ENCODE peak calls at places on chromosomes 2 and 18, in seven cellular contexts. One of them, this sample, is unnamed.

GRCh38 chr2:16640867-16641266 is 24.8 kb downstream of the CYRIA start:
- DNase-seq in HCT116: no peak
- DNase-seq in K562: no peak
- DNase-seq in HepG2: no peak
- DNase-seq in SK-N-SH: no peak
- DNase-seq in H1: no peak
- DNase-seq in GM12878: no peak
- DNase-seq in this sample: no peak

GRCh38 chr2:134957477-134957876 is 38.9 kb downstream of the CCNT2 start:
- DNase-seq in HCT116: no peak
- DNase-seq in K562: no peak
- DNase-seq in HepG2: peak; percentile 66
- DNase-seq in SK-N-SH: no peak
- DNase-seq in H1: no peak
- DNase-seq in GM12878: no peak
- DNase-seq in this sample: no peak

GRCh38 chr2:68994864-68995263 is 18.1 kb upstream of the ANTXR1 start:
- DNase-seq in HCT116: no peak
- DNase-seq in K562: no peak
- DNase-seq in HepG2: no peak
- DNase-seq in SK-N-SH: no peak
- DNase-seq in H1: no peak
- DNase-seq in GM12878: no peak
- DNase-seq in this sample: no peak

GRCh38 chr2:223797811-223798721 is 39.3 kb downstream of the AP1S3 start:
- DNase-seq in HCT116: no peak
- DNase-seq in K562: no peak
- DNase-seq in HepG2: peak; percentile 59
- DNase-seq in SK-N-SH: peak; percentile 48
- DNase-seq in H1: no peak
- DNase-seq in GM12878: peak; percentile 56
- DNase-seq in this sample: peak; percentile 55

GRCh38 chr2:80238692-80239469 is 65.7 kb downstream of the LRRTM1 start:
- DNase-seq in HCT116: peak; percentile 7
- DNase-seq in K562: peak; percentile 60
- DNase-seq in HepG2: peak; percentile 14
- DNase-seq in SK-N-SH: peak; percentile 24
- DNase-seq in H1: peak; percentile 80
- DNase-seq in GM12878: no peak
- DNase-seq in this sample: peak; percentile 36

GRCh38 chr2:48341556-48342133 is 188.3 kb upstream of the STON1 start:
- DNase-seq in HCT116: no peak
- DNase-seq in K562: no peak
- DNase-seq in HepG2: no peak
- DNase-seq in SK-N-SH: no peak
- DNase-seq in H1: no peak
- DNase-seq in GM12878: no peak
- DNase-seq in this sample: no peak

GRCh38 chr2:182814804-182815203 is 51.6 kb downstream of the FRZB start:
- DNase-seq in HCT116: no peak
- DNase-seq in K562: no peak
- DNase-seq in HepG2: peak; percentile 72
- DNase-seq in SK-N-SH: no peak
- DNase-seq in H1: no peak
- DNase-seq in GM12878: no peak
- DNase-seq in this sample: no peak

GRCh38 chr2:136081582-136082210 is 36.3 kb downstream of the CXCR4 start:
- DNase-seq in HCT116: no peak
- DNase-seq in K562: no peak
- DNase-seq in HepG2: no peak
- DNase-seq in SK-N-SH: no peak
- DNase-seq in H1: no peak
- DNase-seq in GM12878: no peak
- DNase-seq in this sample: no peak

GRCh38 chr2:49770919-49771318 is 616.6 kb upstream of the FSHR start:
- DNase-seq in HCT116: no peak
- DNase-seq in K562: no peak
- DNase-seq in HepG2: peak; percentile 53
- DNase-seq in SK-N-SH: peak; percentile 35
- DNase-seq in H1: peak; percentile 87
- DNase-seq in GM12878: no peak
- DNase-seq in this sample: no peak

GRCh38 chr2:128559533-128560515 is 241.2 kb upstream of the HS6ST1 start:
- DNase-seq in HCT116: no peak
- DNase-seq in K562: no peak
- DNase-seq in HepG2: no peak
- DNase-seq in SK-N-SH: no peak
- DNase-seq in H1: no peak
- DNase-seq in GM12878: no peak
- DNase-seq in this sample: no peak

GRCh38 chr2:143600136-143600535 is 470.9 kb downstream of the ARHGAP15 start:
- DNase-seq in HCT116: no peak
- DNase-seq in K562: no peak
- DNase-seq in HepG2: no peak
- DNase-seq in SK-N-SH: no peak
- DNase-seq in H1: no peak
- DNase-seq in GM12878: no peak
- DNase-seq in this sample: no peak

GRCh38 chr2:231099918-231100317 is 24.9 kb downstream of the HTR2B start:
- DNase-seq in HCT116: no peak
- DNase-seq in K562: no peak
- DNase-seq in HepG2: no peak
- DNase-seq in SK-N-SH: no peak
- DNase-seq in H1: peak; percentile 66
- DNase-seq in GM12878: no peak
- DNase-seq in this sample: no peak

GRCh38 chr2:231100990-231101389 is 23.9 kb downstream of the HTR2B start:
- DNase-seq in HCT116: no peak
- DNase-seq in K562: no peak
- DNase-seq in HepG2: peak; percentile 58
- DNase-seq in SK-N-SH: no peak
- DNase-seq in H1: no peak
- DNase-seq in GM12878: no peak
- DNase-seq in this sample: no peak

GRCh38 chr2:231104115-231104713 is 20.6 kb downstream of the HTR2B start:
- DNase-seq in HCT116: peak; percentile 27
- DNase-seq in K562: peak; percentile 12
- DNase-seq in HepG2: peak; percentile 50
- DNase-seq in SK-N-SH: peak; percentile 42
- DNase-seq in H1: peak; percentile 64
- DNase-seq in GM12878: peak; percentile 55
- DNase-seq in this sample: peak; percentile 59

GRCh38 chr2:231102772-231103171 is 22.1 kb downstream of the HTR2B start:
- DNase-seq in HCT116: no peak
- DNase-seq in K562: no peak
- DNase-seq in HepG2: no peak
- DNase-seq in SK-N-SH: no peak
- DNase-seq in H1: no peak
- DNase-seq in GM12878: no peak
- DNase-seq in this sample: no peak
- TF ChIP-seq JUND in HCT116: no peak
- TF ChIP-seq JUND in K562: no peak
- TF ChIP-seq JUND in HepG2: no peak
- TF ChIP-seq JUND in SK-N-SH: no peak
- TF ChIP-seq JUND in H1: no peak
- TF ChIP-seq JUND in GM12878: no peak
- TF ChIP-seq JUND in this sample: no peak

DNA sequence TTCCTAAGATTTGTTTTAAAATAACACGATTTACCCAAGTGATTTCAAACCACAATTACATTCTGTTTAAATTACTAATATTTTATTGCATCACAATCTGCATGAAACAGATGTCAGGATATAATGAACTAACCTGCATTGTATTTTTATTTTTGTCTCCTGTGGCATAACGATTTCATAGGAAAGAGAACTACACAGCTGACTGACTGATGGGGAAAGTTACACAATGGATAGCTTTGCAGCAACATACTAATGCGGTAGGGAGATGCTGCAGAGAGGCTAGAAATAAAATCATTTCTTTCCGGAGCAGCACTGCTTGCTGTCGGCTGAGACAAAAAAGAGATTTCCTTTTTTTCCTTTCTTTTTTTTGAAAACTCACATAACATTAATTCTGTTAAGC is 36.9 kb downstream of the SCN1A start:
- DNase-seq in HCT116: no peak
- DNase-seq in K562: no peak
- DNase-seq in HepG2: no peak
- DNase-seq in SK-N-SH: no peak
- DNase-seq in H1: no peak
- DNase-seq in GM12878: no peak
- DNase-seq in this sample: no peak
- TF ChIP-seq JUND in HCT116: no peak
- TF ChIP-seq JUND in K562: no peak
- TF ChIP-seq JUND in HepG2: no peak
- TF ChIP-seq JUND in SK-N-SH: no peak
- TF ChIP-seq JUND in H1: no peak
- TF ChIP-seq JUND in GM12878: no peak
- TF ChIP-seq JUND in this sample: no peak

GRCh38 chr2:43958397-43959275 is 37.2 kb downstream of the LRPPRC start:
- DNase-seq in HCT116: no peak
- DNase-seq in K562: no peak
- DNase-seq in HepG2: no peak
- DNase-seq in SK-N-SH: no peak
- DNase-seq in H1: no peak
- DNase-seq in GM12878: no peak
- DNase-seq in this sample: no peak

GRCh38 chr2:43960921-43961320 is 34.9 kb downstream of the LRPPRC start:
- DNase-seq in HCT116: no peak
- DNase-seq in K562: no peak
- DNase-seq in HepG2: no peak
- DNase-seq in SK-N-SH: no peak
- DNase-seq in H1: no peak
- DNase-seq in GM12878: no peak
- DNase-seq in this sample: no peak
- TF ChIP-seq JUND in HCT116: no peak
- TF ChIP-seq JUND in K562: no peak
- TF ChIP-seq JUND in HepG2: no peak
- TF ChIP-seq JUND in SK-N-SH: no peak
- TF ChIP-seq JUND in H1: no peak
- TF ChIP-seq JUND in GM12878: no peak
- TF ChIP-seq JUND in this sample: no peak

DNA sequence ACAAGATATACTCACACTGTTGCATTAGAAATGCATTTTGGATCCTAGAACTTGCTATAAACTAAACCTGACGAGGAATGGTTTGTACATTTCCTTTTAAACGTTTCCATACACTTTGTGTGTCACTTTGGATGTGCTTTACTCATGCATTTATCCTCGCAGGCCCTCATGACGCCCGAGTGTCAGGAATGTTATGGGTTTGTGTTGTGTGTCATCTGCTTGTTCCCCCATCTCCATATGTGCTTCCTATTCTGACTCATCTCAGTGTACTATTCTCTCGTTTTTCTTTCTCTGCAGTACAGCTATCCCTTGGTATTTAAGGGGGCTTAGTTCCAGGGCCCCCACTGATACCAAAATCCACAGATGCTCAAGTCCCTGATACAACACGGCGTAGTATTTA is 121.5 kb upstream of the RASGRP3 start:
- DNase-seq in HCT116: no peak
- DNase-seq in K562: no peak
- DNase-seq in HepG2: no peak
- DNase-seq in SK-N-SH: no peak
- DNase-seq in H1: no peak
- DNase-seq in GM12878: no peak
- DNase-seq in this sample: no peak
- TF ChIP-seq JUND in HCT116: no peak
- TF ChIP-seq JUND in K562: no peak
- TF ChIP-seq JUND in HepG2: no peak
- TF ChIP-seq JUND in SK-N-SH: peak; percentile 39
- TF ChIP-seq JUND in H1: no peak
- TF ChIP-seq JUND in GM12878: no peak
- TF ChIP-seq JUND in this sample: no peak

DNA sequence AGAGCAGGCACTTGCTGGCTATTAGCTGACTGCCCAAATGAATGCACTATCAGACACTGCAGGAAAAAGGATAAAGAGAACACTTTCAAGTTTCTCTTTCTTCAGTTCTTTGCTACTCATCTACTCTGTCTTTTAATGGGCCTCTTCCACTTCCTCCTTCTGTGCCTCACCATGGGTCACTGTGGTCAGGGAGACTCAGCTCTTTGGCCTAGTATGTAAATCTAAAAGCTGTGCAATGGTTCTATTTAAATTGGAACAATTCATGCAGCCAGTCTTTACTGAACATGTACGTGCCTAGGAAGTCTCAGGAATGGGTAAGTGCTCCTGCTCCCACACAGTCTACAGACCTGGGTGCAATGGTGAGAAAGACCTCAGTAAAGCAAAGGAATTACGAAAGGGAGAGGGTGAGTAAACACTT is 79.1 kb upstream of the DNMT3A start:
- DNase-seq in HCT116: no peak
- DNase-seq in K562: no peak
- DNase-seq in HepG2: no peak
- DNase-seq in SK-N-SH: no peak
- DNase-seq in H1: no peak
- DNase-seq in GM12878: peak; percentile 93
- DNase-seq in this sample: no peak
- TF ChIP-seq JUND in HCT116: no peak
- TF ChIP-seq JUND in K562: no peak
- TF ChIP-seq JUND in HepG2: no peak
- TF ChIP-seq JUND in SK-N-SH: no peak
- TF ChIP-seq JUND in H1: no peak
- TF ChIP-seq JUND in GM12878: no peak
- TF ChIP-seq JUND in this sample: no peak

GRCh38 chr18:74528913-74529312 is 5.4 kb upstream of the CNDP1 start:
- DNase-seq in HCT116: no peak
- DNase-seq in K562: no peak
- DNase-seq in HepG2: no peak
- DNase-seq in SK-N-SH: no peak
- DNase-seq in H1: no peak
- DNase-seq in GM12878: no peak
- DNase-seq in this sample: no peak

GRCh38 chr18:74529378-74529777 is 4.9 kb upstream of the CNDP1 start:
- DNase-seq in HCT116: no peak
- DNase-seq in K562: no peak
- DNase-seq in HepG2: no peak
- DNase-seq in SK-N-SH: no peak
- DNase-seq in H1: no peak
- DNase-seq in GM12878: no peak
- DNase-seq in this sample: no peak

GRCh38 chr18:74529811-74530583 is 4.3 kb upstream of the CNDP1 start:
- DNase-seq in HCT116: no peak
- DNase-seq in K562: no peak
- DNase-seq in HepG2: no peak
- DNase-seq in SK-N-SH: no peak
- DNase-seq in H1: no peak
- DNase-seq in GM12878: no peak
- DNase-seq in this sample: no peak

GRCh38 chr18:74531043-74531442 is 3.3 kb upstream of the CNDP1 start:
- DNase-seq in HCT116: no peak
- DNase-seq in K562: no peak
- DNase-seq in HepG2: no peak
- DNase-seq in SK-N-SH: no peak
- DNase-seq in H1: no peak
- DNase-seq in GM12878: no peak
- DNase-seq in this sample: no peak

GRCh38 chr18:74530584-74530862 is 3.8 kb upstream of the CNDP1 start:
- DNase-seq in HCT116: no peak
- DNase-seq in K562: no peak
- DNase-seq in HepG2: no peak
- DNase-seq in SK-N-SH: no peak
- DNase-seq in H1: no peak
- DNase-seq in GM12878: no peak
- DNase-seq in this sample: no peak
- TF ChIP-seq JUND in HCT116: no peak
- TF ChIP-seq JUND in K562: no peak
- TF ChIP-seq JUND in HepG2: no peak
- TF ChIP-seq JUND in SK-N-SH: no peak
- TF ChIP-seq JUND in H1: no peak
- TF ChIP-seq JUND in GM12878: no peak
- TF ChIP-seq JUND in this sample: no peak

This sample was measured in T47D.